ENCODE peak calls at places on chromosomes 5 and 9, in nine cellular contexts. One of them, this sample, is unnamed.

GRCh38 chr9:112728401-112728800 is 10.5 kb upstream of the INIP start:
- DNase-seq in HepG2: no peak
- DNase-seq in AML-193: no peak
- DNase-seq in progenitor cell of endocrine pancreas: no peak
- DNase-seq in breast epithelium: no peak
- DNase-seq in ACHN: no peak
- DNase-seq in GM12892: no peak
- DNase-seq in NCI-H1048: no peak
- DNase-seq in EL: no peak
- DNase-seq in this sample: no peak

GRCh38 chr5:150624334-150625163 is 15.9 kb upstream of the SYNPO start:
- DNase-seq in HepG2: no peak
- DNase-seq in AML-193: no peak
- DNase-seq in progenitor cell of endocrine pancreas: peak
- DNase-seq in breast epithelium: no peak
- DNase-seq in ACHN: peak
- DNase-seq in GM12892: peak
- DNase-seq in NCI-H1048: no peak
- DNase-seq in EL: peak
- DNase-seq in this sample: no peak

GRCh38 chr9:12813960-12814876 is 39.4 kb downstream of the LURAP1L start:
- DNase-seq in HepG2: peak
- DNase-seq in AML-193: peak
- DNase-seq in progenitor cell of endocrine pancreas: no peak
- DNase-seq in breast epithelium: peak
- DNase-seq in ACHN: peak
- DNase-seq in GM12892: no peak
- DNase-seq in NCI-H1048: peak
- DNase-seq in EL: peak
- DNase-seq in this sample: peak

GRCh38 chr5:432928-433791 is 9.8 kb upstream of the EXOC3 start:
- DNase-seq in HepG2: no peak
- DNase-seq in AML-193: no peak
- DNase-seq in progenitor cell of endocrine pancreas: no peak
- DNase-seq in breast epithelium: no peak
- DNase-seq in ACHN: no peak
- DNase-seq in GM12892: no peak
- DNase-seq in NCI-H1048: no peak
- DNase-seq in EL: no peak
- DNase-seq in this sample: no peak

GRCh38 chr5:97986069-97986468 is 787.4 kb upstream of the RGMB start:
- DNase-seq in HepG2: no peak
- DNase-seq in AML-193: no peak
- DNase-seq in progenitor cell of endocrine pancreas: no peak
- DNase-seq in breast epithelium: no peak
- DNase-seq in ACHN: peak
- DNase-seq in GM12892: no peak
- DNase-seq in NCI-H1048: no peak
- DNase-seq in EL: peak
- DNase-seq in this sample: no peak

GRCh38 chr5:991472-992267 is 16.9 kb upstream of the NKD2 start:
- DNase-seq in HepG2: no peak
- DNase-seq in AML-193: no peak
- DNase-seq in progenitor cell of endocrine pancreas: no peak
- DNase-seq in breast epithelium: peak
- DNase-seq in ACHN: no peak
- DNase-seq in GM12892: no peak
- DNase-seq in NCI-H1048: no peak
- DNase-seq in EL: no peak
- DNase-seq in this sample: no peak

GRCh38 chr5:466661-467310 is 23.8 kb downstream of the EXOC3 start:
- DNase-seq in HepG2: no peak
- DNase-seq in AML-193: no peak
- DNase-seq in progenitor cell of endocrine pancreas: no peak
- DNase-seq in breast epithelium: no peak
- DNase-seq in ACHN: no peak
- DNase-seq in GM12892: no peak
- DNase-seq in NCI-H1048: no peak
- DNase-seq in EL: no peak
- DNase-seq in this sample: no peak

GRCh38 chr5:74634611-74635286 is 5.8 kb downstream of the ENC1 start:
- DNase-seq in HepG2: no peak
- DNase-seq in AML-193: no peak
- DNase-seq in progenitor cell of endocrine pancreas: no peak
- DNase-seq in breast epithelium: no peak
- DNase-seq in ACHN: no peak
- DNase-seq in GM12892: no peak
- DNase-seq in NCI-H1048: no peak
- DNase-seq in EL: no peak
- DNase-seq in this sample: no peak

GRCh38 chr5:145110826-145111225 is 724.3 kb downstream of the PRELID2 start:
- DNase-seq in HepG2: no peak
- DNase-seq in AML-193: no peak
- DNase-seq in progenitor cell of endocrine pancreas: no peak
- DNase-seq in breast epithelium: no peak
- DNase-seq in ACHN: no peak
- DNase-seq in GM12892: no peak
- DNase-seq in NCI-H1048: no peak
- DNase-seq in EL: peak
- DNase-seq in this sample: no peak